ENCODE peak calls at places on chromosome 14, in ten cellular contexts. E is astrocyte of the spinal cord; O is non-pigmented ciliary epithelial cell; T is naive thymus-derived CD8-positive, alpha-beta T cell; R is activated CD8-positive, alpha-beta memory T cell treated with anti-CD3 and anti-CD28 coated beads for 1 hour; L is HCEC 1CT; H is SW 1271; B is coronary artery; C is small intestine; X is ovary. N is an unnamed sample.

GRCh38 chr14:75442166-75442565 is 14.3 kb downstream of the JDP2 start:
- DNase-seq in E (no peak), O (no peak), T (no peak), R (no peak), L (no peak), H (no peak), B (no peak), C (no peak), X (no peak), N (no peak)

GRCh38 chr14:68355415-68355814 is 437.5 kb downstream of the ZFP36L1 start:
- DNase-seq in E (no peak), O (no peak), T (no peak), R (no peak), L (no peak), H (no peak), B (no peak), C (no peak), X (no peak), N (no peak)

GRCh38 chr14:64572721-64573508 is 23.2 kb downstream of the PPP1R36 start:
- DNase-seq in E (peak; percentile 57), O (no peak), T (no peak), R (no peak), L (no peak), H (no peak), B (no peak), C (no peak), X (no peak), N (peak; percentile 24)

GRCh38 chr14:53167602-53168328 is 14.6 kb upstream of the DDHD1 start:
- DNase-seq in E (no peak), O (no peak), T (no peak), R (no peak), L (peak; percentile 15), H (no peak), B (no peak), C (no peak), X (no peak), N (no peak)

GRCh38 chr14:47675489-47676300 is at the start of gene MDGA2:
- DNase-seq in E (peak; percentile 18), O (no peak), T (no peak), R (no peak), L (no peak), H (no peak), B (no peak), C (no peak), X (no peak), N (peak; percentile 14)

GRCh38 chr14:101377069-101377468 is 184.2 kb upstream of the DIO3 start:
- DNase-seq in E (no peak), O (no peak), T (no peak), R (no peak), L (no peak), H (no peak), B (peak; percentile 55), C (no peak), X (no peak), N (no peak)

GRCh38 chr14:88791629-88792571 is 853 bp downstream of the EML5 start:
- DNase-seq in E (no peak), O (no peak), T (peak; percentile 16), R (no peak), L (no peak), H (no peak), B (no peak), C (no peak), X (peak; percentile 42), N (no peak)

GRCh38 chr14:73789996-73790581 is 61.5 kb upstream of the PTGR2 start:
- DNase-seq in E (peak; percentile 98), O (peak; percentile 83), T (no peak), R (no peak), L (peak; percentile 92), H (no peak), B (peak; percentile 89), C (no peak), X (peak; percentile 83), N (no peak)

GRCh38 chr14:22320353-22320733 is 268.7 kb downstream of the DAD1 start:
- DNase-seq in E (no peak), O (no peak), T (no peak), R (no peak), L (no peak), H (no peak), B (no peak), C (no peak), X (no peak), N (no peak)

GRCh38 chr14:52769889-52770288 is 21.5 kb downstream of the GNPNAT1 start:
- DNase-seq in E (no peak), O (no peak), T (no peak), R (no peak), L (no peak), H (no peak), B (no peak), C (no peak), X (no peak), N (no peak)

GRCh38 chr14:72544615-72545387 is 349.1 kb downstream of the DPF3 start:
- DNase-seq in E (no peak), O (no peak), T (no peak), R (no peak), L (no peak), H (no peak), B (no peak), C (no peak), X (no peak), N (no peak)

GRCh38 chr14:59037086-59037485 is 151.4 kb upstream of the DAAM1 start:
- DNase-seq in E (no peak), O (no peak), T (no peak), R (no peak), L (no peak), H (no peak), B (no peak), C (no peak), X (no peak), N (no peak)

GRCh38 chr14:90405755-90406154 is 8.9 kb downstream of the CALM1 start:
- DNase-seq in E (no peak), O (no peak), T (no peak), R (no peak), L (no peak), H (no peak), B (no peak), C (no peak), X (no peak), N (peak; percentile 55)

GRCh38 chr14:104388011-104388521 is 191.5 kb upstream of the C14orf180 start:
- DNase-seq in E (no peak), O (no peak), T (no peak), R (no peak), L (no peak), H (no peak), B (no peak), C (no peak), X (no peak), N (no peak)

GRCh38 chr14:96634896-96635295 is 132.7 kb downstream of the PAPOLA start:
- DNase-seq in E (no peak), O (no peak), T (no peak), R (no peak), L (no peak), H (no peak), B (peak; percentile 61), C (no peak), X (no peak), N (no peak)

GRCh38 chr14:103195828-103196615 is 72.8 kb downstream of the TNFAIP2 start:
- DNase-seq in E (no peak), O (no peak), T (no peak), R (no peak), L (no peak), H (no peak), B (peak; percentile 38), C (peak; percentile 81), X (no peak), N (no peak)

GRCh38 chr14:77985235-77985634 is 184.9 kb upstream of the NRXN3 start:
- DNase-seq in E (peak; percentile 78), O (no peak), T (no peak), R (no peak), L (no peak), H (no peak), B (no peak), C (no peak), X (no peak), N (peak; percentile 53)

GRCh38 chr14:104878582-104878981 is 13.5 kb downstream of the CEP170B start:
- DNase-seq in E (no peak), O (no peak), T (no peak), R (no peak), L (no peak), H (no peak), B (no peak), C (peak; percentile 25), X (no peak), N (no peak)

GRCh38 chr14:78974691-78975090 is 804.5 kb downstream of the NRXN3 start:
- DNase-seq in E (peak; percentile 65), O (no peak), T (no peak), R (no peak), L (peak; percentile 51), H (no peak), B (no peak), C (no peak), X (no peak), N (peak; percentile 71)

GRCh38 chr14:45251912-45252311 is 1.1 kb downstream of the MIS18BP1 start:
- DNase-seq in E (peak; percentile 36), O (no peak), T (no peak), R (no peak), L (peak; percentile 32), H (no peak), B (no peak), C (peak; percentile 48), X (no peak), N (peak; percentile 25)

GRCh38 chr14:71021347-71022014 is 114.2 kb downstream of the PCNX1 start:
- DNase-seq in E (peak; percentile 76), O (peak; percentile 46), T (no peak), R (no peak), L (peak; percentile 93), H (no peak), B (no peak), C (no peak), X (no peak), N (peak; percentile 47)

GRCh38 chr14:79583738-79584405 is 627.4 kb downstream of the DIO2 start:
- DNase-seq in E (peak; percentile 69), O (no peak), T (no peak), R (no peak), L (peak; percentile 77), H (no peak), B (no peak), C (no peak), X (no peak), N (no peak)

GRCh38 chr14:67490201-67490600 is 1.7 kb upstream of the TMEM229B start:
- DNase-seq in E (no peak), O (no peak), T (no peak), R (no peak), L (no peak), H (no peak), B (no peak), C (no peak), X (no peak), N (no peak)

GRCh38 chr14:50600849-50601248 is 40.9 kb downstream of the ATL1 start:
- DNase-seq in E (no peak), O (no peak), T (no peak), R (no peak), L (no peak), H (no peak), B (no peak), C (no peak), X (peak; percentile 19), N (peak; percentile 26)

GRCh38 chr14:70515796-70516195 is 19.0 kb downstream of the ADAM20 start:
- DNase-seq in E (no peak), O (no peak), T (no peak), R (no peak), L (peak; percentile 14), H (no peak), B (no peak), C (no peak), X (no peak), N (no peak)

N was measured in A673.